ENCODE peak calls at places on chromosomes 5 and 9, in six cellular contexts. E, J, G, R, C and P are unnamed samples.

GRCh38 chr9:114729706-114730105 is 47.7 kb upstream of the TEX48 start:
- DNase-seq in E (no peak), J (peak; percentile 23), G (no peak), R (no peak), C (no peak), P (no peak)

GRCh38 chr9:106587021-106587420 is 275.9 kb upstream of the ZNF462 start:
- DNase-seq in E (peak; percentile 81), J (no peak), G (peak; percentile 27), R (no peak), C (no peak), P (peak; percentile 59)

GRCh38 chr5:133124891-133125290 is 73.1 kb downstream of the HSPA4 start:
- DNase-seq in E (no peak), J (no peak), G (no peak), R (no peak), C (no peak), P (no peak)

GRCh38 chr5:125058185-125058826 is 311.9 kb upstream of the ZNF608 start:
- DNase-seq in E (no peak), J (no peak), G (no peak), R (no peak), C (no peak), P (no peak)

GRCh38 chr5:150485770-150486401 is 22.0 kb upstream of the NDST1 start:
- DNase-seq in E (no peak), J (peak; percentile 60), G (peak; percentile 58), R (no peak), C (peak; percentile 75), P (no peak)

GRCh38 chr5:87872986-87873385 is 395.7 kb downstream of the TMEM161B start:
- DNase-seq in E (no peak), J (no peak), G (no peak), R (peak; percentile 22), C (peak; percentile 7), P (no peak)

GRCh38 chr5:104598285-104598684 is 1035.7 kb upstream of the NUDT12 start:
- DNase-seq in E (no peak), J (no peak), G (no peak), R (no peak), C (no peak), P (no peak)

GRCh38 chr9:4804531-4805016 is 11.8 kb downstream of the RCL1 start:
- DNase-seq in E (no peak), J (no peak), G (no peak), R (no peak), C (no peak), P (no peak)

GRCh38 chr5:170630711-170631141 is 126.9 kb downstream of the KCNIP1 start:
- DNase-seq in E (no peak), J (peak; percentile 45), G (no peak), R (no peak), C (no peak), P (no peak)

GRCh38 chr5:86748538-86749105 is 130.9 kb downstream of the COX7C start:
- DNase-seq in E (no peak), J (no peak), G (no peak), R (no peak), C (peak; percentile 23), P (no peak)

GRCh38 chr9:137237759-137238726 is 3.0 kb upstream of the TUBB4B start:
- DNase-seq in E (no peak), J (peak; percentile 72), G (no peak), R (no peak), C (no peak), P (no peak)

GRCh38 chr9:90420714-90421513 is 221.7 kb downstream of the DIRAS2 start:
- DNase-seq in E (no peak), J (no peak), G (peak; percentile 11), R (no peak), C (no peak), P (no peak)

GRCh38 chr5:180599590-180599914 is 8.3 kb upstream of the SCGB3A1 start:
- DNase-seq in E (no peak), J (peak; percentile 1), G (no peak), R (no peak), C (no peak), P (no peak)

GRCh38 chr9:95137587-95138145 is 179.8 kb downstream of the FANCC start:
- DNase-seq in E (no peak), J (no peak), G (no peak), R (no peak), C (no peak), P (no peak)

GRCh38 chr9:135075234-135076142 is 12.0 kb upstream of the OLFM1 start:
- DNase-seq in E (peak; percentile 9), J (peak; percentile 72), G (peak; percentile 15), R (no peak), C (peak; percentile 56), P (no peak)

GRCh38 chr5:174503461-174504265 is 220.7 kb upstream of the MSX2 start:
- DNase-seq in E (peak; percentile 84), J (peak; percentile 67), G (peak; percentile 88), R (no peak), C (no peak), P (peak; percentile 77)

GRCh38 chr5:38923661-38924451 is 78.0 kb downstream of the OSMR start:
- DNase-seq in E (no peak), J (no peak), G (no peak), R (no peak), C (no peak), P (no peak)

GRCh38 chr9:70113403-70114022 is 69.9 kb downstream of the MAMDC2 start:
- DNase-seq in E (no peak), J (peak; percentile 69), G (peak; percentile 68), R (no peak), C (peak; percentile 82), P (no peak)

GRCh38 chr5:79111960-79112702 is 522 bp downstream of the BHMT start:
- DNase-seq in E (no peak), J (no peak), G (no peak), R (no peak), C (no peak), P (no peak)

GRCh38 chr5:65481171-65481575 is 547 bp downstream of the ADAMTS6 start:
- DNase-seq in E (no peak), J (no peak), G (peak; percentile 12), R (no peak), C (no peak), P (no peak)

GRCh38 chr5:179261301-179262125 is 83.7 kb downstream of the ADAMTS2 start:
- DNase-seq in E (no peak), J (no peak), G (no peak), R (no peak), C (peak; percentile 90), P (no peak)
- H3K27ac ChIP-seq in E (no peak overlapping the region), J (no peak overlapping the region), G (no peak overlapping the region), R (no peak overlapping the region), C (no peak overlapping the region), P (no peak overlapping the region)

DNA sequence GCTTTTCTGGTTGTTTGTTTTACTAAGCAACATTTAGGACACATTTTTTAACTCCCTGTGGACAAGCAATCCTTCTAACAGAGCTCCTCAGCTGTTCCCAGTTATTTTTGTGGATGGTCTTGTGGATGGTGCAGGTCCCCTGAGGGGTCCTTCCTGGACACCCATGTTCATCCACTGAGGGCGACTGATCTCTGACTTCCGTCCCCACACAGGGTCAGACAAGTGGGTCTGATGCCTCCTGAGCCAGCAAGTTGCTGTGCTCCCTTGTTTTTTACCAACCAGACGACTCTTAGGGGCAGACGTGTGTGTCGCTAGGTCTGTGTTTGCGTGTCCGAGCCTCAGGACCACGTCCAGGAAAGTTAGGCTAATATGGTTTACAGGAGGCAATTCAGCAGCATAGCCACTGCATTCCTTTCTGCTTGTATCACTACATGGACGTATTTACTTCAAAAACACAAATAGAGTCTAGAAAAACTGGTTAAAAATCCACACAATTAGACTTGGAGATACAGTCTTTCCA is 65.0 kb upstream of the ECM2 start:
- DNase-seq in E (no peak), J (no peak), G (peak; percentile 87), R (no peak), C (no peak), P (no peak)
- H3K27ac ChIP-seq in E (no peak overlapping the region), J (no peak overlapping the region), G (peak overlapping the region; percentile 52), R (no peak overlapping the region), C (no peak overlapping the region), P (no peak overlapping the region)

GRCh38 chr9:113184509-113184908 is 33.7 kb downstream of the SLC31A2 start:
- DNase-seq in E (peak; percentile 84), J (no peak), G (no peak), R (no peak), C (no peak), P (peak; percentile 76)
- H3K27ac ChIP-seq in E (peak overlapping the region; percentile 53), J (peak overlapping the region; percentile 65), G (no peak overlapping the region), R (no peak overlapping the region), C (no peak overlapping the region), P (peak overlapping the region; percentile 90)

DNA sequence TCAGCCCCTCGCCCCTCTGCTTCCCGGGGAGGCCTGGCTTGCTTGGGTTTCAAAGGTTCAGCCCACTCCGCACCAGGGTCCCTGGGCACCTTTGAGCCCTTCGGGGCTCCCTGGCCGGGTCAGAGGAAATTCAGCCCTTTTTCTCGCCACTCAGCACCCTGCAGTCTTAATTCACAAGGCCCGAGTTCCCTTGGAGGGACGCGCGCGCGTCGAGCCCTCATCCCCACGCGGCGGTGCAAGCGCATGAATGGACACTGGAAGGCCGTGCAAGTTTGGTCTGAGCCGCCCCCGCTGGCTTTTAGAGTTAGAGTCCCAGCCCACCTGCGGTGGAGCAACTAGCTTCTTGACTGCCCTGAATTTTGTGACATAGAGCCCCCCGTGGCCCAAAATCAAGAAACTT is 4.5 kb downstream of the EBF1 start:
- DNase-seq in E (no peak), J (no peak), G (no peak), R (no peak), C (peak; percentile 14), P (no peak)
- H3K27ac ChIP-seq in E (no peak overlapping the region), J (no peak overlapping the region), G (peak overlapping the region; percentile 76), R (no peak overlapping the region), C (no peak overlapping the region), P (no peak overlapping the region)

GRCh38 chr9:128946544-128946943 is 859 bp downstream of the DOLK start:
- DNase-seq in E (no peak), J (no peak), G (no peak), R (no peak), C (no peak), P (no peak)
- H3K27ac ChIP-seq in E (peak overlapping the region; percentile 84), J (no peak overlapping the region), G (peak overlapping the region; percentile 96), R (peak overlapping the region; percentile 87), C (no peak overlapping the region), P (peak overlapping the region; percentile 83)

GRCh38 chr5:31731710-31732301 is 92.9 kb downstream of the PDZD2 start:
- DNase-seq in E (no peak), J (no peak), G (no peak), R (no peak), C (no peak), P (no peak)
- H3K27ac ChIP-seq in E (no peak overlapping the region), J (peak overlapping the region; percentile 91), G (no peak overlapping the region), R (no peak overlapping the region), C (no peak overlapping the region), P (no peak overlapping the region)